ENCODE peak calls at places on chromosomes 12 and 14, in ten cellular contexts. U is GM20000, M is adrenal gland, S is uterus, H is A549, Y is stomach, K is upper lobe of right lung, Z is esophagus squamous epithelium, P is H1, G is fibroblast of pulmonary artery. V is an unnamed sample.

GRCh38 chr14:34363733-34364134 is 98.3 kb downstream of the SPTSSA start:
- DNase-seq in P (no peak), U (no peak), H (no peak), Z (no peak), K (peak; percentile 69), S (no peak), G (peak; percentile 93), Y (no peak), M (no peak), V (no peak)

GRCh38 chr14:88612981-88613380 is 50.1 kb downstream of the ZC3H14 start:
- DNase-seq in H (no peak), G (no peak), M (no peak), K (no peak), Y (no peak), U (no peak), P (no peak), S (no peak), Z (no peak), V (no peak)

GRCh38 chr12:4819654-4820053 is 90.1 kb upstream of the KCNA1 start:
- DNase-seq in H (no peak), M (no peak), S (no peak), K (no peak), P (no peak), Y (no peak), Z (no peak), U (peak; percentile 66), G (no peak), V (no peak)

GRCh38 chr12:27498761-27499160 is 25.2 kb upstream of the PPFIBP1 start:
- DNase-seq in G (no peak), S (no peak), U (no peak), P (no peak), H (no peak), Y (no peak), M (no peak), Z (no peak), K (no peak), V (no peak)

GRCh38 chr12:132006056-132006680 is 56.4 kb downstream of the EP400 start:
- DNase-seq in M (peak; percentile 91), Y (no peak), P (no peak), U (no peak), G (no peak), K (no peak), Z (no peak), S (no peak), H (no peak), V (no peak)

GRCh38 chr12:47942327-47943230 is 20.8 kb upstream of the TMEM106C start:
- DNase-seq in P (peak; percentile 38), H (no peak), Y (peak; percentile 55), U (peak; percentile 61), Z (no peak), M (peak; percentile 27), G (no peak), S (no peak), K (no peak), V (no peak)

GRCh38 chr12:103494388-103494787 is 1.4 kb downstream of the C12orf42 start:
- DNase-seq in P (no peak), Y (no peak), M (no peak), K (no peak), U (no peak), Z (no peak), G (no peak), S (no peak), H (no peak), V (no peak)

GRCh38 chr12:118436986-118437385 is 60.6 kb downstream of the SUDS3 start:
- DNase-seq in Y (no peak), U (no peak), K (no peak), G (peak; percentile 5), H (no peak), P (no peak), S (no peak), M (no peak), Z (no peak), V (no peak)

GRCh38 chr12:3551386-3551785 is 60.4 kb downstream of the PRMT8 start:
- DNase-seq in Y (no peak), G (peak; percentile 16), S (peak; percentile 64), M (no peak), Z (no peak), U (no peak), K (no peak), P (no peak), H (no peak), V (no peak)

GRCh38 chr12:52615912-52616311 is 2.4 kb downstream of the KRT73 start:
- DNase-seq in K (no peak), G (no peak), Z (no peak), P (no peak), Y (no peak), H (no peak), S (no peak), U (no peak), M (no peak), V (no peak)

GRCh38 chr12:50192241-50192640 is 25.1 kb upstream of the CERS5 start:
- DNase-seq in M (no peak), K (no peak), Y (no peak), Z (no peak), S (no peak), P (no peak), U (no peak), G (no peak), H (no peak), V (no peak)

GRCh38 chr14:66152269-66152668 is 333.9 kb upstream of the CCDC196 start:
- DNase-seq in K (no peak), G (no peak), U (no peak), Y (no peak), M (no peak), Z (no peak), S (no peak), P (no peak), H (no peak), V (no peak)

GRCh38 chr14:75417674-75418073 is 10.1 kb upstream of the JDP2 start:
- DNase-seq in M (no peak), S (no peak), K (no peak), H (no peak), G (peak; percentile 36), U (no peak), Z (no peak), P (no peak), Y (no peak), V (no peak)

GRCh38 chr12:7833831-7834230 is 38.9 kb downstream of the SLC2A14 start:
- DNase-seq in M (no peak), U (no peak), K (no peak), S (no peak), P (no peak), Y (no peak), H (no peak), G (no peak), Z (no peak), V (no peak)

GRCh38 chr12:6735448-6736191 is 11.8 kb downstream of the COPS7A start:
- DNase-seq in M (peak; percentile 68), K (peak; percentile 83), Y (peak; percentile 77), Z (no peak), P (no peak), U (peak; percentile 58), S (peak; percentile 63), G (peak; percentile 69), H (peak; percentile 68), V (peak; percentile 77)

GRCh38 chr14:52342849-52343606 is 28.9 kb downstream of the PTGER2 start:
- DNase-seq in H (no peak), Y (no peak), K (no peak), U (no peak), Z (no peak), S (no peak), G (peak; percentile 51), P (no peak), M (no peak), V (no peak)

DNA sequence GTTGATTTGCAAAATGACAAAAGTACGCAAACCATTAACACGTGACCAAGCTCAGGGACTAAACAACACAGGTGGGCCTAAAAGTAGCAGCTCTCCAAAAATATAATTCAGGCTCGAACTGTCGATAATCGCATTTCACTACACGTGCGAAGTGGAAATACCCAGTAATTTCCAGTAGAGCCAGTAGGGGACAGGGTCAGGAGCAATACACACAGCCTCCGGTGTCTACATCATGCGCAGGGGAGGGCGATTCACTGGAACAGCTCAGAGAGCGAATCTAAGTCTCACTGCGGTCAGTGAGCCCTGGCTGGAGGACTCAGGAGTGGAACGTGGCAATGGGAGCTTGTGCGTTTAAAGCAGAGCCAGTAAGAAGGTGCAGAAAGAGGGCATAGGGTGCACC is 40.4 kb downstream of the SETD3 start:
- DNase-seq in K (no peak), G (no peak), M (no peak), P (no peak), Y (no peak), H (no peak), U (no peak), S (no peak), Z (no peak), V (no peak)
- TF ChIP-seq CTCF in K (no peak), G (no peak), M (no peak), P (peak; percentile 4), Y (no peak), H (no peak), U (no peak), S (no peak), Z (no peak), V (no peak)

GRCh38 chr14:91252901-91253794 is 8.6 kb upstream of the GPR68 start:
- DNase-seq in U (peak; percentile 78), Z (no peak), M (peak; percentile 26), H (peak; percentile 28), S (peak; percentile 44), P (no peak), G (no peak), K (peak; percentile 80), Y (peak; percentile 54), V (peak; percentile 63)
- TF ChIP-seq CTCF in U (no peak), Z (no peak), M (no peak), H (no peak), S (no peak), P (peak; percentile 41), G (no peak), K (peak; percentile 12), Y (no peak), V (no peak)

DNA sequence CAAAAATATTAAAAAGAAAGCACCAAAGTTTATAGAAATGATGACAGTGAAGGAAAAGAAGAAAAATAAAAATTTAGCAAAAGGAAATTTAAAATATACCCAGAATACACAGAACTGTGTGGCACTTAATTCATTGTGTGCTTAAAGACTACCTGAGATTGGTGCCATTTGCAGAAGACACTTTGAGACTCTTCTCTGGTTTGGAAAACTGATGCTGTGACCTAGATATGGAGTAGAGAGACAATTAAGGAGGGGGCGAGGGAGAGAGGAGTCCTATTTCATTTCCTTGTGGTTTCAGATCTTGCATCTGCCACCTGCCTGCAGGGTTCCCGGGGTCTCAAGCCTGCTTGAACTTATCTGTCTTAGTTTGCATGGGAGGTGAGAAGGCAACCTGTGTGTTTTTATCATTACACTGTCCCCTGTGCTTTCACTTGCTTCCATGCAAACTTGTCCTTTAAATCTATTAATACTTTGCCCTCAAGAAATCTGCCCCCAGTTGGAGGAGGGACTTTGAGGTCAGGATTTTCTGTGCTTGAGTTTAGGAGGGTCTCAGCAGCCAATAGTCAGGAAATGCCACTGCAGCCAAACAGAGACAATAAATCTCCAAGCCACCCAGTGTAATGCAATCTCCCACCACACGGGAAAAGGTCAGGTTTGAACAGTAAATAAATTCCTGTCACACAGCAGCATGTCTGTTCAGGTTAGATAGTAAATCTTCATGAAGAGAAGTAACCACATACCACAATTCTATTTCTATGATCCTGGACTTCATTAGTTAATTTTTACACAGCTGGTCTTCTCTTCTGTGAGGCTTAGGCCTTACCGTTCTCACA is 119.4 kb downstream of the CAND1 start:
- DNase-seq in U (no peak), Z (no peak), K (no peak), Y (no peak), S (no peak), H (peak; percentile 7), G (no peak), M (no peak), P (no peak), V (no peak)
- TF ChIP-seq CTCF in U (no peak), Z (peak; percentile 43), K (no peak), Y (no peak), S (no peak), H (no peak), G (peak; percentile 15), M (no peak), P (peak; percentile 14), V (no peak)

GRCh38 chr14:21933681-21934080 is 260.1 kb upstream of the OR4E1 start:
- DNase-seq in H (no peak), Y (no peak), P (no peak), U (no peak), S (no peak), Z (no peak), M (no peak), G (no peak), K (no peak), V (no peak)
- TF ChIP-seq CTCF in H (peak; percentile 21), Y (peak; percentile 46), P (peak; percentile 13), U (no peak), S (no peak), Z (peak; percentile 31), M (no peak), G (no peak), K (peak; percentile 29), V (peak; percentile 26)

V was measured in lower lobe of right lung.